ENCODE peak calls at places on chromosome 7, in eight cellular contexts. O, Y, J, R, L, A, D and W are unnamed samples.

GRCh38 chr7:42082144-42082543 is 154.9 kb downstream of the GLI3 start:
- DNase-seq in O (no peak), Y (no peak), J (no peak), R (peak; percentile 73), L (no peak), A (no peak), D (no peak), W (no peak)

GRCh38 chr7:140940866-140941265 is 16.1 kb upstream of the BRAF start:
- DNase-seq in O (no peak), Y (no peak), J (no peak), R (no peak), L (no peak), A (no peak), D (no peak), W (no peak)

GRCh38 chr7:102125127-102125561 is 161.5 kb upstream of the SH2B2 start:
- DNase-seq in O (no peak), Y (peak; percentile 92), J (peak; percentile 86), R (peak; percentile 87), L (no peak), A (no peak), D (no peak), W (no peak)

GRCh38 chr7:31692451-31692850 is 5.4 kb downstream of the PPP1R17 start:
- DNase-seq in O (no peak), Y (no peak), J (no peak), R (no peak), L (no peak), A (no peak), D (no peak), W (no peak)

GRCh38 chr7:149153346-149153745 is 6.1 kb downstream of the ZNF398 start:
- DNase-seq in O (no peak), Y (no peak), J (no peak), R (no peak), L (no peak), A (no peak), D (no peak), W (no peak)

GRCh38 chr7:50068850-50069551 is 24.0 kb downstream of the ZPBP start:
- DNase-seq in O (peak; percentile 48), Y (no peak), J (no peak), R (peak; percentile 58), L (no peak), A (no peak), D (no peak), W (no peak)

GRCh38 chr7:21338728-21339164 is 89.1 kb upstream of the SP4 start:
- DNase-seq in O (peak; percentile 46), Y (no peak), J (no peak), R (no peak), L (no peak), A (no peak), D (no peak), W (no peak)

GRCh38 chr7:18861514-18861913 is 255.9 kb downstream of the TWIST1 start:
- DNase-seq in O (no peak), Y (no peak), J (no peak), R (peak; percentile 84), L (no peak), A (no peak), D (no peak), W (no peak)

GRCh38 chr7:35424869-35425495 is 171.1 kb upstream of the TBX20 start:
- DNase-seq in O (peak; percentile 53), Y (no peak), J (no peak), R (peak; percentile 73), L (peak; percentile 35), A (peak; percentile 69), D (peak; percentile 37), W (no peak)

GRCh38 chr7:2970307-2970664 is 73.4 kb downstream of the CARD11 start:
- DNase-seq in O (no peak), Y (no peak), J (no peak), R (no peak), L (no peak), A (no peak), D (no peak), W (no peak)

GRCh38 chr7:44235066-44235465 is 34.3 kb downstream of the YKT6 start:
- DNase-seq in O (no peak), Y (no peak), J (no peak), R (no peak), L (no peak), A (no peak), D (no peak), W (no peak)

GRCh38 chr7:129643545-129644170 is 32.1 kb downstream of the NRF1 start:
- DNase-seq in O (no peak), Y (no peak), J (no peak), R (no peak), L (no peak), A (no peak), D (no peak), W (no peak)

GRCh38 chr7:129644634-129645230 is 33.2 kb downstream of the NRF1 start:
- DNase-seq in O (peak; percentile 16), Y (no peak), J (no peak), R (peak; percentile 76), L (peak; percentile 25), A (no peak), D (no peak), W (no peak)

GRCh38 chr7:129646369-129647021 is 35.0 kb downstream of the NRF1 start:
- DNase-seq in O (no peak), Y (no peak), J (no peak), R (no peak), L (no peak), A (no peak), D (no peak), W (no peak)

GRCh38 chr7:129640400-129640799 is 28.9 kb downstream of the NRF1 start:
- DNase-seq in O (no peak), Y (no peak), J (no peak), R (no peak), L (no peak), A (no peak), D (no peak), W (no peak)

GRCh38 chr7:129642871-129643515 is 31.5 kb downstream of the NRF1 start:
- DNase-seq in O (no peak), Y (no peak), J (no peak), R (peak; percentile 8), L (no peak), A (no peak), D (no peak), W (no peak)
- H3K4me3 ChIP-seq in O (no peak overlapping the region), Y (no peak overlapping the region), J (no peak overlapping the region), R (no peak overlapping the region), L (no peak overlapping the region), A (no peak overlapping the region), D (no peak overlapping the region), W (no peak overlapping the region)

GRCh38 chr7:27203964-27204594 is 4.2 kb upstream of the HOXA13 start:
- DNase-seq in O (no peak), Y (no peak), J (peak; percentile 18), R (no peak), L (no peak), A (no peak), D (no peak), W (no peak)
- H3K27me3 ChIP-seq in O (peaks cover 69% of the 10 kb centered on the region), Y (peaks cover 56% of the 10 kb centered on the region), J (peaks cover 67% of the 10 kb centered on the region), R (peaks cover 98% of the 10 kb centered on the region), L (peaks cover 66% of the 10 kb centered on the region), A (peaks cover 99% of the 10 kb centered on the region), D (peaks cover 82% of the 10 kb centered on the region), W (peaks cover 100% of the 10 kb centered on the region)

DNA sequence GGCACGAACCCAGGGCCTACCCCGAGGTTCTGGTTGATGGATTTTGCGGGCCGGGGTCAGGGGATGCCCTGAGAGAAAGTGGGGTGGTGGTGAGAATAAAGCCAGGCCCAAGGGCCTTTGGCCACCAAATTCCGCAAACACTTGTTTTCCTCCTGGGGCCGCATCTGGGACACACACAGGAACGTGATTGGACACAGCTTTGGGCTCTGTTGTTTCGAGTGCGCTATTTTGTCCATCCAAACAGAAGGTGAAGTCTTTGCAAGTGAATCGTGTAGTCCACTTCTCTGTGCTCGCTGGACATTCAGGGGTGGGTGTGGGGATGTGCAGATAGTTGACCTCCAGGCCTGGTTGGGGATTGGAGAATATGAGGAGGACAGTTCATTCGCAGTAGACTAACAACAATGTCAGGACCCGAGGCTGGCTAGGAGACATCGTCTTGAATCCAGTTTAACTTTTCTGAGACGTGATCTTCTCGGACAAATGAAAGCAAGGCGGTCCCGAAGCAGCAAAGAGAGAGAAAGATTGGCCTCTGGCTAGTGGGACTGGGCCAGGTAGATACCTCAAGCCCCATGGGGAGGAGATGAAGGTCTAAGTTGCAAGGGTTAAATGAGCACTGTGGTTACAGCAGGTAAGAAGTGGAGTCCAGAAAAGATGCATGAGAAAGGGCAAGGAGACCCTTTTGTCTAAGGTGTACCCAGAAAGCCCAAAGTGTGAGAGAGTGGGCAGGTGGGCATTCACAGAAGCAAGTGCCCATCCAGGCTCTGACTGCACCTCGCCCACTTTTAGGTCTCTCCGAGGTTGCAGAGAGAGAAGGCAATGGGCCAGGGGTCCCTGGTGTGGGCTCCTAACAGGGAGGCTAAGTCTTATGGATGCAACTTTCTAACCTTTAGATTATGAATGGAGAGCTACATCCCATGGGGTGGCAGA is 761 bp upstream of the FAM131B start:
- DNase-seq in O (no peak), Y (no peak), J (no peak), R (no peak), L (no peak), A (no peak), D (no peak), W (no peak)
- H3K4me3 ChIP-seq in O (peak overlapping the region; percentile 42), Y (peak overlapping the region; percentile 79), J (no peak overlapping the region), R (peak overlapping the region; percentile 54), L (peak overlapping the region; percentile 14), A (no peak overlapping the region), D (peak overlapping the region; percentile 38), W (peak overlapping the region; percentile 68)

GRCh38 chr7:159096736-159097581 is 47.7 kb downstream of the VIPR2 start:
- DNase-seq in O (no peak), Y (peak; percentile 93), J (peak; percentile 65), R (no peak), L (no peak), A (no peak), D (no peak), W (no peak)

GRCh38 chr7:159098795-159099194 is 45.9 kb downstream of the VIPR2 start:
- DNase-seq in O (no peak), Y (peak; percentile 85), J (peak; percentile 62), R (no peak), L (no peak), A (no peak), D (no peak), W (no peak)

GRCh38 chr7:159098424-159098786 is 46.3 kb downstream of the VIPR2 start:
- DNase-seq in O (no peak), Y (peak; percentile 58), J (no peak), R (no peak), L (no peak), A (no peak), D (no peak), W (no peak)

GRCh38 chr7:159099217-159099655 is 45.4 kb downstream of the VIPR2 start:
- DNase-seq in O (no peak), Y (peak; percentile 85), J (peak; percentile 63), R (no peak), L (no peak), A (no peak), D (no peak), W (no peak)

DNA sequence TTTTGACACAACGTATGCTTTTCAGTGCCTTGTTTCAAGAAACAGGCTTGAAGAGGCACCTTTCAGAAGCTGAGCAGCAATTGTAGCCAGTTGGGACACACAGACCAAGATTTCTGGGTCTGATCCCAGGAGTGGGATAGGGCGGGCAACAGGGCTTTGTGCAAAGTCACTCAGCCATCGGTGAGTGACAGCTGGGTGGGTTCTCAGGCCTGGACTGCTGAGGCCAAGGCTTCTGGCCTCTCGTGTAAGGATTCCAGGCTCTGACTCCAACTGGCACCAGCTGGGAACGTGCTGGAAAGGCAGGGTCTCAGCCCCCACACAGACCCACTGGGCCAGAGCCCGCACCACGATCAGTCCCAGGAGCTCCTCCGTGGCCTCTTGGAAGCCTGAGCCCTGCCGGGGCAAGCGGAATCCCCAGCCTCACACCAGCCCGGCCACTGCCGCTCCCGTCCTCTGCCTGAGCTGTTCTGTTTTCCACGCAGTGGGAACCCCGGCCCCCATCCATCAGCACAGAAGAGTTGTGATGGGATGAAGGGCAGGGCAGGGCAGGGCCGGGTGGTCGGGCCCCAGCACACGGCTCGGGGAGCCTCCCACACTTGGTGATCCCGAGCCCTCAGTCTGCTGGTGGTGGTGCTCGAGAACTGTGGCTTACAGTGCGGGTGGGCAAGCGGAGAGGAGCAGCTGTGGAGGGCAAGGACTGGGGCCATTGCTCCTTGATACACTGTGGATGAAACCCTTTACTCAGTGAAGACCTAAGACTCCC is 46.8 kb downstream of the VIPR2 start:
- DNase-seq in O (no peak), Y (peak; percentile 79), J (no peak), R (no peak), L (no peak), A (no peak), D (no peak), W (no peak)
- H3K27me3 ChIP-seq in O (no peaks in the 10 kb centered on the region), Y (no peaks in the 10 kb centered on the region), J (no peaks in the 10 kb centered on the region), R (no peaks in the 10 kb centered on the region), L (peaks cover 2% of the 10 kb centered on the region), A (no peaks in the 10 kb centered on the region), D (no peaks in the 10 kb centered on the region), W (no peaks in the 10 kb centered on the region)